ENCODE peak calls at places on chromosomes 2 and 18, in eight cellular contexts. Q is brain microvascular endothelial cell, A is kidney epithelial cell, D is HTR-8/SVneo, B is GM23248, N is spleen, M is iris pigment epithelial cell, P is retina. C is an unnamed sample.

GRCh38 chr18:9916067-9916684 is 2.4 kb downstream of the VAPA start:
- DNase-seq in P (no peak), D (no peak), B (peak; percentile 67), Q (no peak), M (peak; percentile 18), A (no peak), N (no peak), C (no peak)

GRCh38 chr2:207091928-207092327 is 73.8 kb downstream of the KLF7 start:
- DNase-seq in A (no peak), M (no peak), P (no peak), B (no peak), N (no peak), Q (no peak), D (no peak), C (no peak)

GRCh38 chr18:45777393-45777792 is 48.1 kb upstream of the SIGLEC15 start:
- DNase-seq in M (peak; percentile 95), Q (peak; percentile 91), A (no peak), D (no peak), B (peak; percentile 92), P (no peak), N (no peak), C (peak; percentile 34)

GRCh38 chr2:152497481-152498052 is 162.6 kb downstream of the FMNL2 start:
- DNase-seq in N (no peak), B (no peak), M (peak; percentile 94), A (peak; percentile 65), D (no peak), P (no peak), Q (peak; percentile 81), C (peak; percentile 70)

GRCh38 chr2:240561325-240561971 is 1.3 kb downstream of the DUSP28 start:
- DNase-seq in N (no peak), D (no peak), P (no peak), A (no peak), B (peak; percentile 83), M (peak; percentile 90), Q (peak; percentile 51), C (peak; percentile 49)

GRCh38 chr2:53646788-53647187 is 120.8 kb upstream of the CHAC2 start:
- DNase-seq in A (no peak), D (no peak), Q (no peak), M (no peak), P (no peak), B (no peak), N (no peak), C (no peak)

GRCh38 chr2:200336980-200337615 is 30.6 kb downstream of the SPATS2L start:
- DNase-seq in D (no peak), M (peak; percentile 63), A (no peak), B (peak; percentile 24), N (no peak), P (no peak), Q (no peak), C (no peak)

GRCh38 chr18:10143601-10144000 is 229.8 kb downstream of the VAPA start:
- DNase-seq in B (no peak), N (no peak), D (no peak), M (no peak), Q (no peak), A (no peak), P (no peak), C (no peak)

GRCh38 chr2:70959271-70959761 is 19.1 kb upstream of the ANKRD53 start:
- DNase-seq in M (no peak), Q (no peak), B (no peak), N (peak; percentile 55), A (no peak), P (no peak), D (no peak), C (no peak)

GRCh38 chr2:43075906-43076585 is 150.4 kb downstream of the ZFP36L2 start:
- DNase-seq in Q (peak; percentile 65), P (no peak), A (no peak), B (peak; percentile 89), M (peak; percentile 88), N (peak; percentile 39), D (no peak), C (peak; percentile 42)

GRCh38 chr18:79574938-79575525 is 104.6 kb upstream of the CTDP1 start:
- DNase-seq in M (no peak), N (peak; percentile 71), B (no peak), P (no peak), A (no peak), Q (no peak), D (no peak), C (no peak)

GRCh38 chr2:29920130-29920577 is 1.2 kb downstream of the ALK start:
- DNase-seq in Q (no peak), P (peak; percentile 89), M (peak; percentile 23), A (peak; percentile 4), D (peak; percentile 25), N (peak; percentile 74), B (peak; percentile 60), C (no peak)

GRCh38 chr2:49021170-49021743 is 133.1 kb downstream of the FSHR start:
- DNase-seq in A (no peak), N (no peak), D (no peak), M (no peak), P (peak; percentile 56), Q (no peak), B (no peak), C (no peak)

GRCh38 chr2:156434461-156435291 is 1.5 kb upstream of the GPD2 start:
- DNase-seq in M (peak; percentile 78), A (no peak), N (no peak), B (peak; percentile 50), P (no peak), D (no peak), Q (peak; percentile 51), C (no peak)

GRCh38 chr2:41836944-41837343 is 210.9 kb upstream of the PKDCC start:
- DNase-seq in M (peak; percentile 43), A (no peak), P (no peak), N (no peak), Q (peak; percentile 34), B (peak; percentile 73), D (peak; percentile 28), C (peak; percentile 30)

GRCh38 chr2:16012029-16012596 is 71.8 kb downstream of the MYCN start:
- DNase-seq in A (no peak), P (no peak), M (no peak), Q (no peak), N (no peak), B (no peak), D (no peak), C (no peak)

GRCh38 chr2:222362336-222362735 is 62.0 kb upstream of the SGPP2 start:
- DNase-seq in Q (no peak), P (no peak), N (no peak), A (no peak), B (no peak), M (no peak), D (no peak), C (no peak)

GRCh38 chr2:21054011-21054410 is 10.1 kb upstream of the APOB start:
- DNase-seq in M (no peak), N (no peak), P (no peak), B (no peak), A (no peak), Q (no peak), D (no peak), C (no peak)

GRCh38 chr18:13800505-13801259 is 23.3 kb upstream of the MC5R start:
- DNase-seq in N (peak; percentile 80), B (peak; percentile 51), Q (peak; percentile 6), P (peak; percentile 86), A (no peak), D (peak; percentile 57), M (peak; percentile 49), C (no peak)

GRCh38 chr2:231601356-231602229 is 8.9 kb downstream of the TEX44 start:
- DNase-seq in Q (peak; percentile 70), M (peak; percentile 77), D (peak; percentile 83), N (peak; percentile 94), P (peak; percentile 77), A (no peak), B (peak; percentile 88), C (peak; percentile 67)

GRCh38 chr2:3463156-3463835 is 56.0 kb downstream of the ADI1 start:
- DNase-seq in N (no peak), P (no peak), D (no peak), B (no peak), A (no peak), Q (no peak), M (no peak), C (no peak)

GRCh38 chr2:118763797-118764196 is 83.7 kb downstream of the EN1 start:
- DNase-seq in A (no peak), N (no peak), D (no peak), P (peak; percentile 27), Q (peak; percentile 11), B (peak; percentile 84), M (no peak), C (no peak)

GRCh38 chr2:113876503-113877387 is 13.1 kb upstream of the ACTR3 start:
- DNase-seq in B (no peak), P (no peak), N (peak; percentile 80), A (peak; percentile 55), D (no peak), Q (no peak), M (no peak), C (peak; percentile 80)

GRCh38 chr2:111185496-111186022 is 64.8 kb downstream of the BCL2L11 start:
- DNase-seq in D (no peak), M (no peak), A (no peak), P (no peak), N (no peak), B (no peak), Q (no peak), C (no peak)

GRCh38 chr2:240432820-240433801 is 2.4 kb upstream of the GPC1 start:
- DNase-seq in D (no peak), B (no peak), P (no peak), N (peak; percentile 73), A (no peak), M (no peak), Q (no peak), C (no peak)

GRCh38 chr18:24613887-24614286 is 153.4 kb downstream of the HRH4 start:
- DNase-seq in A (no peak), P (no peak), N (no peak), B (no peak), M (no peak), D (no peak), Q (no peak), C (no peak)

GRCh38 chr2:195600796-195601195 is 56.2 kb upstream of the SLC39A10 start:
- DNase-seq in M (no peak), Q (no peak), D (no peak), A (no peak), P (no peak), N (no peak), B (no peak), C (no peak)

GRCh38 chr2:178891959-178892485 is 84.8 kb upstream of the TTN start:
- DNase-seq in P (no peak), N (no peak), D (no peak), B (no peak), Q (no peak), A (no peak), M (no peak), C (no peak)